ENCODE peak calls at places on chromosome 20, in seven cellular contexts. Y, C, U, Z, O, K and F are unnamed samples.

GRCh38 chr20:51510961-51511360 is 31.6 kb downstream of the NFATC2 start:
- DNase-seq in Y (no peak), C (no peak), U (no peak), Z (peak), O (peak), K (no peak), F (no peak)

GRCh38 chr20:39358052-39358451 is 395.9 kb downstream of the DHX35 start:
- DNase-seq in Y (no peak), C (peak), U (peak), Z (no peak), O (no peak), K (no peak), F (no peak)

GRCh38 chr20:49515588-49515987 is 33.1 kb upstream of the KCNB1 start:
- DNase-seq in Y (no peak), C (no peak), U (no peak), Z (no peak), O (no peak), K (no peak), F (no peak)

GRCh38 chr20:48751871-48752270 is 75.9 kb downstream of the PREX1 start:
- DNase-seq in Y (peak), C (peak), U (no peak), Z (no peak), O (no peak), K (no peak), F (no peak)

GRCh38 chr20:42735539-42735938 is 454.2 kb downstream of the PTPRT start:
- DNase-seq in Y (no peak), C (no peak), U (no peak), Z (no peak), O (no peak), K (no peak), F (no peak)

GRCh38 chr20:17536944-17537444 is 5.8 kb upstream of the BFSP1 start:
- DNase-seq in Y (peak), C (peak), U (peak), Z (no peak), O (peak), K (peak), F (peak)

GRCh38 chr20:43322851-43323250 is 133.1 kb upstream of the PTPRT start:
- DNase-seq in Y (no peak), C (no peak), U (no peak), Z (no peak), O (peak), K (no peak), F (no peak)

GRCh38 chr20:50385733-50386640 is 124.2 kb upstream of the PTPN1 start:
- DNase-seq in Y (no peak), C (peak), U (no peak), Z (no peak), O (no peak), K (no peak), F (no peak)

GRCh38 chr20:40233401-40233800 is 455.6 kb downstream of the MAFB start:
- DNase-seq in Y (no peak), C (no peak), U (no peak), Z (no peak), O (no peak), K (no peak), F (no peak)

GRCh38 chr20:14775778-14776177 is 438.4 kb upstream of the FLRT3 start:
- DNase-seq in Y (no peak), C (no peak), U (peak), Z (peak), O (peak), K (no peak), F (no peak)

GRCh38 chr20:57460781-57461465 is 64.0 kb downstream of the CTCFL start:
- DNase-seq in Y (no peak), C (no peak), U (no peak), Z (no peak), O (no peak), K (no peak), F (no peak)

GRCh38 chr20:63700199-63701050 is 4.0 kb downstream of the TNFRSF6B start:
- DNase-seq in Y (no peak), C (no peak), U (no peak), Z (no peak), O (no peak), K (no peak), F (peak)

GRCh38 chr20:63351811-63352591 is 9.1 kb downstream of the CHRNA4 start:
- DNase-seq in Y (no peak), C (no peak), U (no peak), Z (no peak), O (no peak), K (no peak), F (peak)

GRCh38 chr20:63132715-63133471 is 83.0 kb downstream of the YTHDF1 start:
- DNase-seq in Y (no peak), C (no peak), U (no peak), Z (no peak), O (no peak), K (peak), F (peak)

GRCh38 chr20:62816879-62817873 is at the start of gene COL9A3:
- DNase-seq in Y (no peak), C (no peak), U (no peak), Z (no peak), O (no peak), K (no peak), F (no peak)

GRCh38 chr20:50172347-50173013 is 18.1 kb upstream of the CEBPB start:
- DNase-seq in Y (no peak), C (no peak), U (peak), Z (no peak), O (peak), K (peak), F (peak)

GRCh38 chr20:50834599-50835005 is 39.7 kb downstream of the BCAS4 start:
- DNase-seq in Y (no peak), C (no peak), U (no peak), Z (peak), O (peak), K (no peak), F (no peak)

GRCh38 chr20:10225439-10226080 is 6.9 kb downstream of the SNAP25 start:
- DNase-seq in Y (peak), C (peak), U (no peak), Z (no peak), O (peak), K (no peak), F (no peak)

GRCh38 chr20:38260378-38261053 is at the start of gene KIAA1755:
- DNase-seq in Y (no peak), C (no peak), U (no peak), Z (no peak), O (peak), K (no peak), F (no peak)

GRCh38 chr20:53692465-53693067 is 98.9 kb upstream of the ZNF217 start:
- DNase-seq in Y (no peak), C (no peak), U (peak), Z (no peak), O (peak), K (no peak), F (no peak)

GRCh38 chr20:884983-885952 is 30.9 kb downstream of the ANGPT4 start:
- DNase-seq in Y (no peak), C (peak), U (peak), Z (no peak), O (peak), K (no peak), F (peak)

GRCh38 chr20:32823737-32824588 is 4.2 kb downstream of the MAPRE1 start:
- DNase-seq in Y (no peak), C (no peak), U (no peak), Z (no peak), O (peak), K (no peak), F (no peak)

GRCh38 chr20:33298391-33298790 is 15.4 kb downstream of the BPIFB1 start:
- DNase-seq in Y (no peak), C (no peak), U (no peak), Z (no peak), O (no peak), K (no peak), F (no peak)

GRCh38 chr20:56440346-56441007 is 27.9 kb upstream of the RTF2 start:
- DNase-seq in Y (no peak), C (peak), U (no peak), Z (no peak), O (no peak), K (no peak), F (no peak)

GRCh38 chr20:39799366-39799965 is 837.3 kb downstream of the DHX35 start:
- DNase-seq in Y (no peak), C (no peak), U (no peak), Z (no peak), O (no peak), K (no peak), F (no peak)

GRCh38 chr20:61739832-61740118 is 325.9 kb downstream of the TAF4 start:
- DNase-seq in Y (no peak), C (no peak), U (no peak), Z (no peak), O (no peak), K (no peak), F (no peak)

DNA sequence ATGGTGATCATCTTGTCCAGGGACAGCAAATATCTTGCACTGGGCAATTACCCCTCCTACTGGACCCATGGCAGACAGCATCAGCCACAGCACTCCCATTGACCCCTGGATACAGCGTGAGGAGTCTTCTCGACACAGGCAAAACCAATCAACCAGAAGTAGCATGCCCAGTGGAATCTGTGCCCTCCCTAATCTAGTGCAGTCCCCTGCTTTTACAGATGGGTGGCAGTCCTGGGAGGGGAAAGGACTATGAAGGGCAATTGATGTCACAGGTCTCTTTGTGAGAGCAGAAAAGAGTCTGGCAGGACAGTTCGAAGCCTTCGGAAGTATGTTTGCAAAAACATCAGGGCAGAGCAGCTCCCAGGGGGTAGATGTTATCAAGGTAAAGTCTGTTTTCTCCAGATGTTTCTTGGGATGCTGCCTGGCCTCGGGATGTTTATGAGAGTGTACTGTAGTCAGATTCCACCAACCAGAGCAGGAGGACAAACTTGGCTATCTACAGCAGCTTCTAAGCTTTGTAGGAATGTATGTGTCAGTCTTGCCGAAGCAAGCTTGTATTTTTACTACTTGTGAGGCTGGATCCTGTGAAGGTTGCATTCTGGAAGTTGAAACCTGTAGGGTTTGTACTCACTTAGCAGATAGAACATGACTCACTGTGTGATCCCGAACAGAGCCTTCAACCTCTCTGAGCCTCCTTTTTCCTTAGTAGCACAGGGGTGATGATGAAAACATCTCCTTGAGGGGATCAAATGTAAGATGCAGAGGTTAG is 63.0 kb upstream of the MYL9 start:
- DNase-seq in Y (no peak), C (no peak), U (no peak), Z (no peak), O (no peak), K (no peak), F (no peak)
- TF ChIP-seq CTCF in Y (no peak), C (no peak), U (no peak), Z (no peak), O (no peak), K (no peak), F (no peak)

GRCh38 chr20:12269579-12269978 is 351.9 kb downstream of the BTBD3 start:
- DNase-seq in Y (no peak), C (no peak), U (no peak), Z (no peak), O (no peak), K (no peak), F (no peak)

GRCh38 chr20:12276011-12276673 is 358.4 kb downstream of the BTBD3 start:
- DNase-seq in Y (no peak), C (no peak), U (no peak), Z (no peak), O (no peak), K (no peak), F (no peak)

GRCh38 chr20:12265662-12266061 is 348.0 kb downstream of the BTBD3 start:
- DNase-seq in Y (no peak), C (no peak), U (no peak), Z (no peak), O (no peak), K (no peak), F (no peak)

DNA sequence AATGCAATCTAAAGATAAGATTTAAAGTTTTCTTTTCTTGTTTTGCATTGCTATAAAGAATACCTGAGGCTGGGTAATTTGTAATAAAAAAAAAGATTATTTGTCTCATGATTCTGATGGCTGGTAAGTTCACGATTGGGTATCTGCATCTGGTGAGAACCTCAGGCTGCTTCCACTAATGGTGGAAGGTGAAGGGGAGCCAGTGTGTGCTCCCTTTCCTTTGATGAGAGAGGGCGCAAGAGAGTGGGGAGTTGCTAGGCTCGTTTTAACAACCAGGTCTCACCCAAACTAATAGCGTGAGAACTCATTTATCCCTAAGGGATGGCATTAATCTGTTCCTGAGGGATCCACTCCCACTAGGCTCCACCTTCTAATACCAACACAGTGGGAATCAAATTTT is 353.2 kb downstream of the BTBD3 start:
- DNase-seq in Y (no peak), C (no peak), U (no peak), Z (no peak), O (no peak), K (no peak), F (no peak)
- TF ChIP-seq CTCF in Y (no peak), C (no peak), U (no peak), Z (no peak), O (no peak), K (no peak), F (no peak)

GRCh38 chr20:2708073-2708415 is 15.5 kb downstream of the EBF4 start:
- DNase-seq in Y (no peak), C (no peak), U (no peak), Z (no peak), O (no peak), K (no peak), F (no peak)

GRCh38 chr20:2708665-2709064 is 16.1 kb downstream of the EBF4 start:
- DNase-seq in Y (no peak), C (no peak), U (no peak), Z (no peak), O (no peak), K (no peak), F (no peak)

GRCh38 chr20:2709205-2709981 is 16.8 kb downstream of the EBF4 start:
- DNase-seq in Y (no peak), C (no peak), U (no peak), Z (no peak), O (no peak), K (no peak), F (no peak)

GRCh38 chr20:2707353-2708072 is 14.9 kb downstream of the EBF4 start:
- DNase-seq in Y (no peak), C (no peak), U (no peak), Z (no peak), O (no peak), K (no peak), F (no peak)

GRCh38 chr20:2713285-2713684 is 20.7 kb downstream of the EBF4 start:
- DNase-seq in Y (peak), C (no peak), U (no peak), Z (no peak), O (no peak), K (no peak), F (no peak)
- TF ChIP-seq CTCF in Y (peak), C (peak), U (no peak), Z (peak), O (peak), K (no peak), F (no peak)

DNA sequence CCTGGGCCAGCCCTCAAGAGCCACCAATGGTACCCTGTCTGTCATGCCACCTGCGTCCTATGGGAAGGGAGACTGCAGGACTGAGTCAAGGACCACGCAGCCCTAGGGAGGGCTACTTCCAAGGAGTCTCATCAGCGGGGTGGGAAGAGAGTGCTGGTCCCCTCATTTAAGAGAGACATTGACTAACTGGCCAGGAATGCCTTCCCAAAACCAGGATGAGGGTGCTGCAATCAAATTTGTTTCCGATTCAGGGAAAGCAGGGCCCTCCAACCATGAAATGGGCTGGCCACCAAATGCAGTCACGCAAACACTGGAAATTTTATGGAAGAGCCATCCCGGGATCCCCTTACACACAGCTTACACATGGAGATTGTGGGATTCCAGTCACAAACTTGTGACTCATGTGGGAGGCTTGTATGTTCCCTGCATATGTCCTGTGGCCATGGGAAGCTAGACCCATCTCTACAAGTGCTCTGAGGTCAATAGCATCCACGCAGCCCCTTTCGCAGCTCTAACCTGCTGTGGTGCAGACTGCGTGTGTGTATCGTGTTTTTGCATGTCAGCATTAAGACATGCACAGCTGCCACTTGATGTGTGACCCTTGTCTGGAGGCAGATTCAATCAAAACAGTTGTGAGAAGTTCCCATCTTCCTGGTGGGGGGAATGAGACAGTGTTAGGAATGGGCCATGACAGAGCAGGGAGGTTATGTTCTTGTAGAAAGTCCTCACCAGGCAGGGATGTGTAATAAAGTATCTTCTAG is 53.0 kb upstream of the CST7 start:
- DNase-seq in Y (no peak), C (no peak), U (no peak), Z (no peak), O (no peak), K (no peak), F (no peak)
- TF ChIP-seq CTCF in Y (no peak), C (no peak), U (no peak), Z (no peak), O (no peak), K (no peak), F (no peak)

DNA sequence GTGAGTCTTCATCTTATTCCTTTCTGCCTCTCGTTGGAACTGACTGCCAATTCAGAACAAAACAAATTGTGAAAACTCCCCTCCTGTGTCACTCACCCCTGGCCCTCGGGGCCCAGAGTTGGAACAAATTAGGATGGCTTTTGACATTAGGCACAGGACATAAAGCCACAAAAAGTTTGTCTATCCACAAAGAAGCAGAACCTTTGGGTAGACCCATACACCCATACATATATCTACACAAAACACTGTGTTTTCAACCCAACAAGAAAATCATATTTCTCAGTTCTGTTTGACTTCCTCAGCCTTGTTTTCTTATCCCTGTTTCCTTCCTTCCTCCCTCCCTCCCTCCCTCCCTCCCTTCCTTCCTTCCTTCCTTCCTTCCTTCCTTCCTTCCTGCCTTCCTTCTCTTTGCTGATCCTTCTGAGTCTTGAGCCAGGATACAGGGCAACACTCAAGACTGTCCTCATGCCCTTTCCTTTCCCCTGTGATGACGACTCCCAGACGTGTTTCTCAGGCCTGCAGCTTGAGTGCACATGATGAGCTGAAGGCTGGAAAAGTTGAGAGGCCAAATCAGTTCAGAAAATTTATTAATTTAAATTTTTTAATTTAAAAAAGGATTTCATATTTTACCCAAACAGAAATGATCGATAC is 41.7 kb upstream of the NKX2-2 start:
- DNase-seq in Y (no peak), C (no peak), U (no peak), Z (no peak), O (no peak), K (no peak), F (no peak)
- TF ChIP-seq CTCF in Y (no peak), C (no peak), U (no peak), Z (no peak), O (no peak), K (no peak), F (no peak)

DNA sequence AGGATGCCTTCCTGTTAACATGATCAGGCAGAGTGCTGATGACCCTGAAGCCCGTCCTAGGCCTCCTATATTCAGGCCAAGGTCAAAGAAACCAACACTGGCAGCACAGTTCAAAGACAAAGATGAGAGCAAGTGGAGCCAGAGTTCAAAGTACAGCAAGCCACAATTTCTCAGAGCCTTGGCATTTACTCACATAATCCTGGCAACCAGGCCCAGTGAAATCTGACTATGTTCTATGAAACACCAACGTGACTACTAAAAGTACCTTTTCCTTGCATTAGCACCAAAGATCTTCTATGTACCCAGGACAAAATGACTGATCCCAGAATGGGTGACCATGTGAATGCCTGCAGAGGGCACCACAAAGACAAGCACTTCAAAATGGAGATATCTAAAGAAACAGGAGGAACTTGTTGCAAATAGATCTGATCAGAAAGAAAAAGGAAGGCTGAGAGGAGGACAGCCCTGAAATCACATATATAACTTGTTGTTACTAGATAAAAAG is 3.9 kb downstream of the NFS1 start:
- DNase-seq in Y (no peak), C (no peak), U (no peak), Z (no peak), O (no peak), K (no peak), F (no peak)
- TF ChIP-seq CTCF in Y (peak), C (no peak), U (no peak), Z (no peak), O (no peak), K (no peak), F (no peak)